ENCODE peak calls at places on chromosomes 6 and 20, in ten cellular contexts. K is breast epithelium, H is left lung, B is AG04450, N is SK-N-SH, P is stomach, L is right lobe of liver, W is HCT116, I is tibial artery, Q is fibroblast of lung. G is an unnamed sample.

GRCh38 chr20:10131612-10132345 is 86.9 kb upstream of the SNAP25 start:
- DNase-seq in K (peak; percentile 22), H (no peak), B (peak; percentile 44), N (peak; percentile 80), P (peak; percentile 72), L (peak; percentile 67), W (no peak), I (no peak), Q (peak; percentile 83), G (peak; percentile 73)

GRCh38 chr6:125944434-125944816 is 12.1 kb upstream of the HINT3 start:
- DNase-seq in K (peak; percentile 62), H (no peak), B (no peak), N (no peak), P (peak; percentile 90), L (peak; percentile 89), W (no peak), I (peak; percentile 77), Q (peak; percentile 71), G (no peak)

GRCh38 chr6:27096834-27097511 is 150.5 kb upstream of the PRSS16 start:
- DNase-seq in K (no peak), H (peak; percentile 90), B (peak; percentile 26), N (peak; percentile 59), P (peak; percentile 39), L (peak; percentile 61), W (peak; percentile 26), I (no peak), Q (peak; percentile 77), G (no peak)

GRCh38 chr6:39003072-39003471 is 45.5 kb upstream of the GLP1R start:
- DNase-seq in K (no peak), H (no peak), B (no peak), N (no peak), P (no peak), L (no peak), W (no peak), I (no peak), Q (no peak), G (no peak)

GRCh38 chr6:1122083-1122482 is 189.8 kb upstream of the FOXQ1 start:
- DNase-seq in K (no peak), H (no peak), B (no peak), N (no peak), P (no peak), L (no peak), W (no peak), I (no peak), Q (no peak), G (no peak)

GRCh38 chr6:85675030-85675819 is 32.5 kb upstream of the SYNCRIP start:
- DNase-seq in K (no peak), H (no peak), B (no peak), N (no peak), P (no peak), L (no peak), W (no peak), I (no peak), Q (peak; percentile 81), G (no peak)

GRCh38 chr20:60512436-60512835 is 554.2 kb downstream of the CDH26 start:
- DNase-seq in K (no peak), H (no peak), B (peak; percentile 23), N (no peak), P (no peak), L (no peak), W (no peak), I (no peak), Q (peak; percentile 70), G (no peak)

GRCh38 chr6:137272403-137272802 is 53.2 kb upstream of the IFNGR1 start:
- DNase-seq in K (no peak), H (no peak), B (no peak), N (no peak), P (no peak), L (no peak), W (no peak), I (no peak), Q (no peak), G (no peak)

GRCh38 chr20:52459150-52459549 is 267.6 kb upstream of the ZFP64 start:
- DNase-seq in K (no peak), H (no peak), B (no peak), N (no peak), P (no peak), L (no peak), W (no peak), I (no peak), Q (no peak), G (no peak)

GRCh38 chr6:149988550-149989336 is 25.0 kb downstream of the ULBP1 start:
- DNase-seq in K (no peak), H (no peak), B (no peak), N (no peak), P (no peak), L (no peak), W (no peak), I (no peak), Q (no peak), G (no peak)

GRCh38 chr6:33251390-33252012 is 20.2 kb downstream of the VPS52 start:
- DNase-seq in K (no peak), H (no peak), B (no peak), N (no peak), P (no peak), L (no peak), W (no peak), I (no peak), Q (peak; percentile 44), G (no peak)

GRCh38 chr6:80438728-80439127 is 332.3 kb downstream of the BCKDHB start:
- DNase-seq in K (no peak), H (no peak), B (peak; percentile 59), N (no peak), P (no peak), L (no peak), W (peak; percentile 83), I (no peak), Q (peak; percentile 92), G (no peak)

GRCh38 chr20:41366546-41367392 is at the start of gene EMILIN3:
- DNase-seq in K (no peak), H (no peak), B (no peak), N (peak; percentile 85), P (no peak), L (no peak), W (no peak), I (no peak), Q (no peak), G (no peak)

GRCh38 chr6:35411066-35411465 is 41.1 kb upstream of the FANCE start:
- DNase-seq in K (no peak), H (no peak), B (no peak), N (no peak), P (no peak), L (no peak), W (no peak), I (no peak), Q (no peak), G (no peak)

GRCh38 chr6:163947276-163947675 is 532.8 kb downstream of the QKI start:
- DNase-seq in K (no peak), H (no peak), B (no peak), N (no peak), P (no peak), L (no peak), W (no peak), I (no peak), Q (no peak), G (no peak)

GRCh38 chr6:163948250-163948649 is 533.7 kb downstream of the QKI start:
- DNase-seq in K (no peak), H (no peak), B (no peak), N (no peak), P (no peak), L (no peak), W (no peak), I (no peak), Q (no peak), G (no peak)

GRCh38 chr6:163945813-163946212 is 531.3 kb downstream of the QKI start:
- DNase-seq in K (peak; percentile 30), H (no peak), B (no peak), N (no peak), P (peak; percentile 31), L (no peak), W (no peak), I (no peak), Q (no peak), G (no peak)

GRCh38 chr6:163944897-163945296 is 530.4 kb downstream of the QKI start:
- DNase-seq in K (no peak), H (no peak), B (no peak), N (no peak), P (no peak), L (no peak), W (no peak), I (no peak), Q (no peak), G (no peak)

GRCh38 chr6:163946437-163946836 is 531.9 kb downstream of the QKI start:
- DNase-seq in K (no peak), H (no peak), B (no peak), N (no peak), P (no peak), L (no peak), W (no peak), I (peak; percentile 42), Q (no peak), G (no peak)
- H3K4me3 ChIP-seq in K (no peak overlapping the region), H (no peak overlapping the region), B (no peak overlapping the region), N (no peak overlapping the region), P (no peak overlapping the region), L (no peak overlapping the region), W (no peak overlapping the region), I (no peak overlapping the region), Q (no peak overlapping the region), G (peak overlapping the region; percentile 27)

GRCh38 chr6:43495409-43495941 is 14.7 kb downstream of the LRRC73 start:
- DNase-seq in K (no peak), H (no peak), B (no peak), N (no peak), P (no peak), L (no peak), W (no peak), I (no peak), Q (no peak), G (no peak)
- TF ChIP-seq CTCF in K (no peak), H (no peak), B (peak; percentile 27), N (peak; percentile 40), P (peak; percentile 24), L (no peak), W (peak; percentile 52), I (no peak), Q (peak; percentile 28), G (peak; percentile 28)

DNA sequence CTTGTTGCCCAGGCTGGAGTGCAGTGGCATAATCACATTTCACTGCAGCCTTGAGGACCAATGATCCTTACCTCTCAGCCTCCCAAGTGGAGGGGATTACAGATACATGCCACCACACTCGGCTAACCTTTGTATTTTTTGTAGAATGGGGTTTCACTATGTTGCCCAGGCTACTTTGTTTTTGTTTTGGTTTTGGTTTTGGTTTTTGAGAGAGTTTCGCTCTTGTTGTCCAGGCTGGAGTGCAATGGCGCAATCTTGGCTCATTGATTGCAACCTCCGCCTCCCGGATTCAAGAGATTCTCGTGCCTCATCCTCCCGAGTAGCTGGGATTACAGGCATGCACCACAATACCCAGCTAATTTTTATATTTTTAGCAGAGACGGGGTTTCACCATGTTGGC is 105.5 kb downstream of the BMP7 start:
- DNase-seq in K (no peak), H (no peak), B (no peak), N (no peak), P (no peak), L (no peak), W (no peak), I (no peak), Q (no peak), G (no peak)
- H3K27ac ChIP-seq in K (no peak overlapping the region), H (no peak overlapping the region), B (no peak overlapping the region), N (no peak overlapping the region), P (no peak overlapping the region), L (no peak overlapping the region), W (no peak overlapping the region), I (no peak overlapping the region), Q (no peak overlapping the region), G (no peak overlapping the region)

DNA sequence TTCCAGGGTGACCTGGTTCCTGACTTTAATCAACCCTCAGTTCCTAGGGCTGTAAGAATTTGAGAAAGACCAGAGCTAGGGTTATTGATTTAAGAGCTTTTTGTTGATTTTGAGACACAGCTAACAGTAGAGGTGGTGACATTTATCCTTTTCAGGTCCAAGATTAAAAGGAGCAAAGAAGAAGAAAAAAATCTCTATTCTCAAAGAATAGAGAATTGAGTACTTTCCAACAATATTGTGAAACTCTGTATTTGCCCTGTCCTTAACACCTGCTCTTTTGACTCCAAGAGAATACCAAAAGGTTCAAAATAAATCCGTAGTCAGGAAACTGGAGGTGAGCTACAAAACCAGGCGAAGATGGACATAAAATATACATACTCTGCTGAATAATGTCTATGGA is 7.3 kb downstream of the PAQR8 start:
- DNase-seq in K (no peak), H (no peak), B (no peak), N (no peak), P (no peak), L (no peak), W (no peak), I (no peak), Q (no peak), G (no peak)
- H3K4me3 ChIP-seq in K (no peak overlapping the region), H (no peak overlapping the region), B (no peak overlapping the region), N (no peak overlapping the region), P (no peak overlapping the region), L (no peak overlapping the region), W (no peak overlapping the region), I (no peak overlapping the region), Q (no peak overlapping the region), G (no peak overlapping the region)